ENCODE peak calls at places on chromosome 3, in six cellular contexts. Y is cardiac muscle cell, S is Peyer's patch, X is heart right ventricle, G is uterus, M is esophagus squamous epithelium. F is an unnamed sample. For H3K9me3, the result is how much of the 10 kb centered on the place peaks cover.

GRCh38 chr3:102083971-102084370 is 234.7 kb downstream of the NFKBIZ start:
- DNase-seq in Y (peak), S (no peak), X (no peak), G (peak), M (no peak), F (no peak)

GRCh38 chr3:56990295-56991015 is 70.0 kb upstream of the SPATA12 start:
- DNase-seq in Y (no peak), S (no peak), X (no peak), G (no peak), M (no peak), F (no peak)

GRCh38 chr3:81799403-81799802 is 38.0 kb upstream of the GBE1 start:
- DNase-seq in Y (peak), S (no peak), X (no peak), G (no peak), M (no peak), F (no peak)

GRCh38 chr3:156818890-156819289 is 7.3 kb upstream of the LEKR1 start:
- DNase-seq in Y (peak), S (no peak), X (no peak), G (no peak), M (no peak), F (no peak)

GRCh38 chr3:138441742-138442141 is 7.3 kb downstream of the ESYT3 start:
- DNase-seq in Y (peak), S (no peak), X (no peak), G (no peak), M (no peak), F (no peak)

GRCh38 chr3:90221900-90222299 is 1114.5 kb downstream of the EPHA3 start:
- DNase-seq in Y (no peak), S (no peak), X (no peak), G (no peak), M (no peak), F (no peak)

GRCh38 chr3:31432897-31433678 is 99.6 kb upstream of the STT3B start:
- DNase-seq in Y (no peak), S (no peak), X (no peak), G (no peak), M (no peak), F (no peak)

GRCh38 chr3:111338059-111338698 is 203.8 kb upstream of the CD96 start:
- DNase-seq in Y (peak), S (peak), X (peak), G (no peak), M (no peak), F (no peak)

GRCh38 chr3:195815169-195815771 is 3.5 kb upstream of the MUC4 start:
- DNase-seq in Y (no peak), S (no peak), X (no peak), G (no peak), M (no peak), F (no peak)

GRCh38 chr3:111695584-111696213 is 100.6 kb upstream of the ZBED2 start:
- DNase-seq in Y (peak), S (no peak), X (no peak), G (no peak), M (no peak), F (no peak)

GRCh38 chr3:145355175-145355574 is 805.8 kb downstream of the PLOD2 start:
- DNase-seq in Y (no peak), S (no peak), X (no peak), G (no peak), M (no peak), F (no peak)

GRCh38 chr3:99761415-99761981 is 56.2 kb upstream of the CMSS1 start:
- DNase-seq in Y (no peak), S (no peak), X (no peak), G (no peak), M (no peak), F (no peak)

GRCh38 chr3:169774186-169774585 is 990 bp downstream of the MYNN start:
- DNase-seq in Y (no peak), S (no peak), X (no peak), G (no peak), M (no peak), F (no peak)

GRCh38 chr3:2765002-2765579 is 345.1 kb downstream of the IL5RA start:
- DNase-seq in Y (no peak), S (no peak), X (no peak), G (no peak), M (no peak), F (peak)

GRCh38 chr3:115986555-115987207 is 363.4 kb downstream of the GAP43 start:
- DNase-seq in Y (peak), S (no peak), X (no peak), G (no peak), M (no peak), F (no peak)

GRCh38 chr3:113018461-113019181 is 27.8 kb downstream of the GTPBP8 start:
- DNase-seq in Y (peak), S (no peak), X (peak), G (no peak), M (no peak), F (no peak)

GRCh38 chr3:129890125-129890524 is 3.4 kb downstream of the TMCC1 start:
- DNase-seq in Y (no peak), S (no peak), X (no peak), G (no peak), M (no peak), F (peak)

GRCh38 chr3:136283627-136284026 is 33.5 kb downstream of the PCCB start:
- DNase-seq in Y (peak), S (no peak), X (no peak), G (no peak), M (no peak), F (no peak)

GRCh38 chr3:66220066-66220465 is 735 bp upstream of the SLC25A26 start:
- DNase-seq in Y (no peak), S (no peak), X (no peak), G (no peak), M (no peak), F (no peak)

GRCh38 chr3:55409802-55410201 is 77.3 kb downstream of the WNT5A start:
- DNase-seq in Y (no peak), S (no peak), X (no peak), G (no peak), M (no peak), F (no peak)

GRCh38 chr3:144052275-144052674 is 80.7 kb downstream of the DIPK2A start:
- DNase-seq in Y (no peak), S (no peak), X (no peak), G (no peak), M (no peak), F (no peak)

GRCh38 chr3:53649816-53650215 is 155.4 kb downstream of the CACNA1D start:
- DNase-seq in Y (no peak), S (no peak), X (no peak), G (no peak), M (no peak), F (no peak)

GRCh38 chr3:52534281-52535183 is 875 bp upstream of the NT5DC2 start:
- DNase-seq in Y (peak), S (peak), X (no peak), G (peak), M (no peak), F (peak)

GRCh38 chr3:13420051-13420816 is at the start of gene NUP210:
- DNase-seq in Y (no peak), S (peak), X (no peak), G (no peak), M (no peak), F (peak)

GRCh38 chr3:195004512-195005250 is 266.3 kb downstream of the XXYLT1 start:
- DNase-seq in Y (no peak), S (peak), X (no peak), G (no peak), M (no peak), F (no peak)

GRCh38 chr3:140395134-140396075 is 282.5 kb upstream of the TRIM42 start:
- DNase-seq in Y (no peak), S (no peak), X (no peak), G (no peak), M (no peak), F (no peak)

GRCh38 chr3:48702320-48702921 is 14.6 kb downstream of the IP6K2 start:
- DNase-seq in Y (no peak), S (no peak), X (no peak), G (no peak), M (no peak), F (peak)

GRCh38 chr3:179071569-179072397 is at the start of gene ZMAT3:
- DNase-seq in Y (peak), S (peak), X (peak), G (peak), M (peak), F (peak)

GRCh38 chr3:177899275-177900067 is 636.8 kb upstream of the KCNMB2 start:
- DNase-seq in Y (no peak), S (no peak), X (no peak), G (no peak), M (no peak), F (no peak)
- H3K9me3 ChIP-seq in Y (under half), S (under half), X (under half), G (under half), M (under half), F (under half)

DNA sequence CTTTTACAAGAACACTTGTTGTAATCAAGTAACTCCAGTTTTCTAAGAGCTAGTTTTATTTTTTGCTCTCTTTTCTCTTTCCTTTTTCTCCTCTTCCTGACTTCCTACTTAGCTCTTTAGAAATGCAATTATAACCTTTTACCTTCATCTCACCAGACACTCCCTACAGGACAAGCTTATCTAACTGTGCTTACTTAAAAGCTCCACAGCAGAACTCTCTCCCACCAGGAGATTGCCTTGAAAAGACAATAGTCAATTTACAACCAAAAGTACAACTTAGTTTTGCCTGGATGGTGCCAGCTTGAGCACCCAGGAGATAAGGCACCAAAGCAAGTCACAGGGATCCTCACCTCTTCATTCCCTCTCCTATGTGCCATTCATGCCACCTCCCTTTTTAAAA is 573.8 kb upstream of the LMCD1 start:
- DNase-seq in Y (no peak), S (no peak), X (no peak), G (no peak), M (no peak), F (no peak)
- H3K9me3 ChIP-seq in Y (under half), S (under half), X (under half), G (under half), M (under half), F (under half)

GRCh38 chr3:459376-459710 is 262.8 kb downstream of the CHL1 start:
- DNase-seq in Y (no peak), S (no peak), X (no peak), G (no peak), M (no peak), F (no peak)
- H3K9me3 ChIP-seq in Y (under half), S (under half), X (under half), G (under half), M (under half), F (under half)

GRCh38 chr3:58898513-58898912 is 151.3 kb downstream of the CFAP20DC start:
- DNase-seq in Y (no peak), S (no peak), X (no peak), G (no peak), M (no peak), F (no peak)
- H3K9me3 ChIP-seq in Y (under half), S (under half), X (under half), G (under half), M (under half), F (under half)

DNA sequence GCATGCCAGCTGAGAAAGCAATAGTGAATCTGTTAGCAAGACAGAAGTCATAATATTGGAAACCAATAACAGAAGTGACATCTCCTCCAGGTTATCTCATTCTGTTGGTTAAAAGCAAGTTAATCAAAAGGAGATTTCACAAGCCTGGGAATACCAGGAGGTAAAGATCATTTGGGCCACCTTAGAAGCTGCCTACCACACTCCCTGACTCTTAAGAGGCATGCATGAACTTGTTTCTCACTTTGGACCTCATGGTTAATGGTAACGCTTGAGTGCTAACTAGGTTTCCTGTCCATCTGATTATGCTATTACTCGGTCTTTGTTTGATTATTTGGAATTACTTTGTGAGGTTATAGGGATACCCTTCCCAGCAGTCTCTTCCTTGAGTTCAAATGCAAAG is 650.8 kb upstream of the SGO1 start:
- DNase-seq in Y (no peak), S (no peak), X (no peak), G (no peak), M (no peak), F (no peak)
- H3K9me3 ChIP-seq in Y (under half), S (under half), X (under half), G (under half), M (under half), F (under half)

GRCh38 chr3:25497096-25497495 is 69.0 kb downstream of the RARB start:
- DNase-seq in Y (no peak), S (no peak), X (no peak), G (no peak), M (no peak), F (no peak)

GRCh38 chr3:25495726-25496125 is 67.7 kb downstream of the RARB start:
- DNase-seq in Y (peak), S (no peak), X (no peak), G (no peak), M (no peak), F (no peak)

GRCh38 chr3:25493246-25493645 is 65.2 kb downstream of the RARB start:
- DNase-seq in Y (peak), S (no peak), X (no peak), G (no peak), M (no peak), F (no peak)

GRCh38 chr3:25495304-25495703 is 67.2 kb downstream of the RARB start:
- DNase-seq in Y (no peak), S (no peak), X (no peak), G (no peak), M (no peak), F (no peak)

DNA sequence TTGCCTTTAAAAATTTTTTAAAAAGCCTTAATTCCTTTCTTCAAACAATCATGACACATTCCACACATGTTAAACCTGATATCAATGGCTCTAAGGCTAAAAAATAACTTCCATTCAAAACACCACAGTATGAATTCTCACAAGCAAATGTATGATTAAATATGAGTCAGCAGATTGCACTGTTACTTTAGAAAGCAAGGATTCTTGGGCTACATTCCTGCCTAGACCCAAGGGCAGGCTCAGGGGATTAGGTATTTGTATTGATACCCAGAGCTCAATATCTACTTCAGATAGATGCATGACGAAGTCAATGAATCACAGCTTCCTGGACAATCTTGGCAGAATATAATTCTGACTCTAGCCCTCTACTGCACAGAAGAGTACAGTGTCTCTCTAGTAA is 65.7 kb downstream of the RARB start:
- DNase-seq in Y (peak), S (no peak), X (no peak), G (no peak), M (no peak), F (no peak)
- H3K9me3 ChIP-seq in Y (under half), S (under half), X (under half), G (under half), M (half or more), F (under half)

DNA sequence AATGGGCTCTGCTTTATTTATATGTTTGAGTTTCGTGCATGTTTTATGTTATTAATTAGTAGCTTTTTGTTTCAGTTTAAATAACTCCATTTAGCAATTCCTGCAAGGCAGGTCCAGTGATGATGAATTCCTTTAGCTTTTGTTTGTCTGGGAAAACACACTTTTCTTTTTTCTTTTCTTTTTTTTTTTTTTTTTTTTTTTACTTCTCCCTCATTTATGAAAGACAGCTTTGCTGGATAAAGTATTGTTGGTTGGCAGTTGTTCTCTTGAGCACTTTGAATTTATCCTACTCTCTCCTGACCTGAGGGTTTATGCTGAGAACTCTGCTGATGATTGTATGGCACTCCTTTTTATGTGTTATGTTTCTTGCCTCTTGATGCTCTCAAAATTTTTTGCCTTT is 35.7 kb downstream of the TMEM39A start:
- DNase-seq in Y (peak), S (no peak), X (no peak), G (no peak), M (no peak), F (no peak)
- H3K9me3 ChIP-seq in Y (under half), S (under half), X (under half), G (under half), M (half or more), F (half or more)

GRCh38 chr3:72157782-72158638 is 373.1 kb upstream of the PROK2 start:
- DNase-seq in Y (no peak), S (no peak), X (no peak), G (no peak), M (no peak), F (no peak)
- H3K9me3 ChIP-seq in Y (under half), S (under half), X (under half), G (under half), M (under half), F (under half)

GRCh38 chr3:171851685-171852084 is 8.5 kb downstream of the TMEM212 start:
- DNase-seq in Y (peak), S (no peak), X (no peak), G (no peak), M (no peak), F (no peak)
- H3K9me3 ChIP-seq in Y (under half), S (under half), X (under half), G (under half), M (under half), F (under half)

DNA sequence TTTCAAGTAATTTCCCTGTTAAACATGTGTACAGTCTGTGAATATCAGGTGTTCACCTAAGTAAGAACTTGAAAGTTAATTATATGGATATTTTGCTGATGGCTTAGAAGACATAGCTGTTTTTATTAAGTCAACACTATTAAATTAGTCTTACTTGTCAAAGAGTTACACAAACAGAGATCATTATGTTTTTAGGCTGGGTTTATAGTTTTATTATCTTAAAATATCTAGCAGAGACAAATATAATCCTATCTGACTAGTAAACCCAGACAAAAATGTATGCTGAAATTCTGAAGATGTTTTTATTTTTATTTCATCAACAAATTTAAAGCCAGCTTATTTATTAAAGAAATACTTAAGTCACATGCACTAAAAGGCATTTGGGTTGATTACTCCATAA is 51.2 kb upstream of the CCK start:
- DNase-seq in Y (no peak), S (no peak), X (no peak), G (no peak), M (no peak), F (no peak)
- H3K9me3 ChIP-seq in Y (under half), S (under half), X (under half), G (under half), M (under half), F (under half)

F was measured in mucosa of descending colon.